ENCODE peak calls at places on chromosomes 11 and 22, in four cellular contexts. S, X, M and E are unnamed samples.

GRCh38 chr22:23525510-23525909 is 54.6 kb downstream of the IGLL1 start:
- DNase-seq in S (no peak), X (no peak), M (no peak), E (no peak)

GRCh38 chr11:72584933-72585597 is 89.2 kb downstream of the PDE2A start:
- DNase-seq in S (no peak), X (no peak), M (no peak), E (no peak)

GRCh38 chr22:35454416-35455054 is 54.6 kb downstream of the MCM5 start:
- DNase-seq in S (no peak), X (no peak), M (no peak), E (no peak)

GRCh38 chr11:12196335-12196734 is 85.9 kb downstream of the MICAL2 start:
- DNase-seq in S (no peak), X (no peak), M (no peak), E (no peak)

GRCh38 chr11:44893250-44894216 is 57.1 kb downstream of the TP53I11 start:
- DNase-seq in S (no peak), X (no peak), M (no peak), E (no peak)

GRCh38 chr11:14259186-14259784 is 99.7 kb downstream of the RRAS2 start:
- DNase-seq in S (peak), X (no peak), M (no peak), E (no peak)

GRCh38 chr22:29326481-29326880 is 11.0 kb upstream of the RASL10A start:
- DNase-seq in S (no peak), X (no peak), M (no peak), E (no peak)

GRCh38 chr22:19079691-19080090 is 42.5 kb downstream of the DGCR2 start:
- DNase-seq in S (no peak), X (no peak), M (no peak), E (no peak)

GRCh38 chr11:48101958-48102357 is 114.7 kb upstream of the OR4B1 start:
- DNase-seq in S (no peak), X (no peak), M (no peak), E (no peak)

GRCh38 chr11:11450744-11451362 is 97.8 kb upstream of the CSNK2A3 start:
- DNase-seq in S (no peak), X (no peak), M (peak), E (no peak)

GRCh38 chr11:27926056-27926455 is 181.9 kb downstream of the KIF18A start:
- DNase-seq in S (no peak), X (no peak), M (no peak), E (no peak)

GRCh38 chr11:36394926-36395325 is 98.8 kb downstream of the PRR5L start:
- DNase-seq in S (no peak), X (no peak), M (no peak), E (no peak)

GRCh38 chr11:106644824-106645223 is 373.5 kb downstream of the GUCY1A2 start:
- DNase-seq in S (no peak), X (no peak), M (no peak), E (no peak)

GRCh38 chr11:74138572-74138971 is 32.2 kb downstream of the C2CD3 start:
- DNase-seq in S (no peak), X (peak), M (peak), E (no peak)

GRCh38 chr11:96242971-96243647 is 99.9 kb downstream of the MAML2 start:
- DNase-seq in S (peak), X (peak), M (peak), E (peak)

GRCh38 chr11:96242191-96242845 is 100.7 kb downstream of the MAML2 start:
- DNase-seq in S (no peak), X (no peak), M (no peak), E (no peak)

GRCh38 chr11:96237759-96238158 is 105.2 kb downstream of the MAML2 start:
- DNase-seq in S (no peak), X (no peak), M (no peak), E (no peak)

GRCh38 chr11:96238563-96239166 is 104.3 kb downstream of the MAML2 start:
- DNase-seq in S (no peak), X (no peak), M (no peak), E (no peak)

DNA sequence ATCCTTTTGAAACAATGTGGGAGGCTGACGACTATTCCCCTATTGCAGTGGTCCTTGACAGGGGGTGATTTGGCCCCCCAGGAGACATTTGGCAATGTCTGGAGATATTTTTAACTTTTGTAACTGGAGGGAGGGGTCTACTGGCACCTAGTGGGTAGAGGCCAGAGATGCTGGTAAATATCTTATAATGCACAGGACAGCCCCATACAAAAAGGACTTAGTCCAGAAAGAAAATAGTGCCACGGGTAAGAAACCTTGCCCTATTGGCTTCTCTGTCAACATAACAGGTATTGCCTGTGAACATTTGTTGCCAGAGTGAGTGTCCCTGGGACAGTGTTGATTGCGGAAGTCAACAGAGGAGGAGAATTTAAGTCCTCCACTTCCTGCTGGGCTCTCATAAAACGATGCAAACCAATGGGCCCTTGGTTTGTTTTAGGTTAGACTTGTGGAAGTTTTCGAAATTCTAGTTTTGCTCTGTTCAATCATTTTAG is 101.6 kb downstream of the MAML2 start:
- DNase-seq in S (no peak), X (no peak), M (no peak), E (no peak)
- TF ChIP-seq POLR2AphosphoS5 in S (no peak), X (no peak), M (no peak), E (no peak)

GRCh38 chr11:2810401-2811205 is 75.0 kb downstream of the CDKN1C start:
- DNase-seq in S (no peak), X (no peak), M (no peak), E (no peak)
- TF ChIP-seq POLR2AphosphoS5 in S (no peak), X (no peak), M (no peak), E (no peak)

GRCh38 chr22:44549701-44550100 is 51.7 kb upstream of the RTL6 start:
- DNase-seq in S (no peak), X (no peak), M (no peak), E (peak)

GRCh38 chr22:44547371-44547770 is 49.3 kb upstream of the RTL6 start:
- DNase-seq in S (no peak), X (no peak), M (no peak), E (no peak)

GRCh38 chr22:44554411-44554810 is 56.4 kb upstream of the RTL6 start:
- DNase-seq in S (no peak), X (no peak), M (no peak), E (no peak)

GRCh38 chr22:44549021-44549420 is 51.0 kb upstream of the RTL6 start:
- DNase-seq in S (no peak), X (no peak), M (no peak), E (peak)

GRCh38 chr22:44550666-44551491 is 52.8 kb upstream of the RTL6 start:
- DNase-seq in S (no peak), X (peak), M (no peak), E (peak)
- TF ChIP-seq POLR2AphosphoS5 in S (no peak), X (no peak), M (no peak), E (peak)

GRCh38 chr11:62413060-62413696 is 5.7 kb upstream of the SCGB1A1 start:
- DNase-seq in S (no peak), X (no peak), M (no peak), E (no peak)
- TF ChIP-seq POLR2AphosphoS5 in S (no peak), X (no peak), M (no peak), E (no peak)

GRCh38 chr11:62801071-62801470 is 4.2 kb downstream of the NXF1 start:
- DNase-seq in S (no peak), X (no peak), M (no peak), E (no peak)
- TF ChIP-seq POLR2AphosphoS5 in S (no peak), X (no peak), M (no peak), E (no peak)

GRCh38 chr11:70556884-70557741 is 158.8 kb downstream of the CTTN start:
- DNase-seq in S (no peak), X (no peak), M (peak), E (no peak)
- TF ChIP-seq POLR2AphosphoS5 in S (no peak), X (no peak), M (peak), E (no peak)

DNA sequence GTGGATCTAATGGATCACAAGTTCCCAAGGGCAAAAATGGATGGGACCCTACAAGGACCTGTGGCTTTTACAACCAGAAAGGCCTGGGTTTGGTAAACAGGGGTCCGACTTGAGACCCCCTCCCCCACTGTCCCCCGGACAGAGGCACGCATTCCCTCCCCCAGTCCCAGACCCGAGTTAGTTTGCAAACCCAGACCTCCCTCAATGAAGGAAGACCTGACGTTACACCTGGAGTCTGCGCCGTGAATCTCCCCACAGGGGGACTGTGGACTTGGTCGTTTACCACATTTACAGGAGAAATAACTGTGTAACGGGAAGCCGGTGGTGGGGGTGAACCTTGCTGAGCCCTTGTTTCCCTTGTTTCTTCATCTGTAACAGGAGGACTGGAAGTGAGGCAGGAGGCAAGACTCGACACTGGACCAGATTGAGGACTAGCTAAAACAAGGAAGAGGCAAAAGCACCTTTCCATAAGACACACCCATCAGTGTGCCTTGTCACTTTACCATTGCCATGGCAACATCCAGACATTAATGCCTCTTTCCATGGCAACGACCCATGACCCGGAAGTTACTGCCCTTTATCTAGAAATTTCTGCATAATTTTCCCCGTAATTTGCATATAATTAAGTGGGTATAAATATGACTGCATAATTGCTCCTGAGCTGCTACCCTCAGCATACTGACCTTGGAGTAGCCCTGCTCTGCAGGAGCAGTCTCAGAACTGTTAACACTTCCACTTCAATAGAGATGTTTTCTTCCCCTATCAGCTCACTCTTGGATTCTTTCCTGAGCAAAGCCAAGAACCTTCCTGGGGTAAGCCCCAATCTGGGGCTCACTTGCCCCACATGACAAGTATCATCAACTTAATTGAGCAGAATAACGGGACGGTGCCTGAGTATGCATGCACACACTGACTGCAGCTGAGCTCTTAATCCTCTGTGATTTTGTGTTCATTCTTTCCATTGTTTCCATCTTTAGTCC is 25.4 kb downstream of the PDGFB start:
- DNase-seq in S (peak), X (no peak), M (no peak), E (no peak)
- TF ChIP-seq POLR2AphosphoS5 in S (no peak), X (peak), M (no peak), E (no peak)

GRCh38 chr11:100630898-100631297 is 56.2 kb upstream of the ARHGAP42 start:
- DNase-seq in S (no peak), X (peak), M (no peak), E (no peak)

GRCh38 chr11:100635194-100635593 is 51.9 kb upstream of the ARHGAP42 start:
- DNase-seq in S (no peak), X (no peak), M (no peak), E (no peak)

GRCh38 chr11:100629671-100630070 is 57.4 kb upstream of the ARHGAP42 start:
- DNase-seq in S (no peak), X (no peak), M (no peak), E (no peak)

GRCh38 chr11:100631316-100631715 is 55.8 kb upstream of the ARHGAP42 start:
- DNase-seq in S (no peak), X (no peak), M (no peak), E (no peak)

DNA sequence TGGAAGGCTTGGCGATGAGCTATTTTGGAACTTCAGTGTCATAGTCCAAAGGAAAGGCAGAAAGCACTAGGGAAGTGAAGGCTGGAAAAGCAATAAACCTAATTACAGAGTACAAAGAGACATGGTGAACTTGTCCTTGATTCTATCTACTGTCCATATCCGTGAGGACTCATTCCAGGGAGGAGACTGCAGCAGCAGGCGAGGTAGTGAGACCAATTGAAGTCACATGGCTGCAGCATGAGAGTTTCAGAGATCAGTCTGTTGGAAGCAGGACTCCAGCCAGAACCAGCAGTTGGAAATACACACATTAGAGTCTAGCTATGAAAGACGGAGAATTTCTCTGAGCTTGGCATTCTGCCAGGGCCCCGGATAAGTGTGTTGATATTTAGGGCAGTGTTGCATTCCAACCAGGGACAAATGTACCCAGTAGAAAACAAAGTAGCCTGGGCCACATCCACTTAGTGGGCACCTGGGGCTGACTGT is 54.1 kb upstream of the ARHGAP42 start:
- DNase-seq in S (no peak), X (peak), M (no peak), E (peak)
- TF ChIP-seq POLR2AphosphoS5 in S (no peak), X (no peak), M (no peak), E (no peak)

GRCh38 chr11:126280595-126280994 is 2.3 kb upstream of the TIRAP start:
- DNase-seq in S (no peak), X (no peak), M (no peak), E (no peak)

GRCh38 chr11:126281666-126282175 is 1.2 kb upstream of the TIRAP start:
- DNase-seq in S (no peak), X (no peak), M (no peak), E (no peak)

GRCh38 chr11:126281245-126281644 is 1.6 kb upstream of the TIRAP start:
- DNase-seq in S (no peak), X (no peak), M (no peak), E (peak)

GRCh38 chr11:126282742-126283591 is at the start of gene TIRAP:
- DNase-seq in S (peak), X (peak), M (no peak), E (peak)

GRCh38 chr11:126282361-126282741 is 542 bp upstream of the TIRAP start:
- DNase-seq in S (peak), X (no peak), M (no peak), E (peak)
- TF ChIP-seq POLR2AphosphoS5 in S (no peak), X (no peak), M (no peak), E (no peak)

GRCh38 chr11:78535027-78535426 is 39.6 kb downstream of the NARS2 start:
- DNase-seq in S (no peak), X (no peak), M (no peak), E (no peak)

GRCh38 chr11:78532991-78533861 is 41.4 kb downstream of the NARS2 start:
- DNase-seq in S (no peak), X (no peak), M (no peak), E (no peak)

GRCh38 chr11:78536933-78537332 is 37.7 kb downstream of the NARS2 start:
- DNase-seq in S (no peak), X (no peak), M (no peak), E (no peak)

GRCh38 chr11:78539566-78539965 is 35.1 kb downstream of the NARS2 start:
- DNase-seq in S (no peak), X (no peak), M (no peak), E (no peak)

DNA sequence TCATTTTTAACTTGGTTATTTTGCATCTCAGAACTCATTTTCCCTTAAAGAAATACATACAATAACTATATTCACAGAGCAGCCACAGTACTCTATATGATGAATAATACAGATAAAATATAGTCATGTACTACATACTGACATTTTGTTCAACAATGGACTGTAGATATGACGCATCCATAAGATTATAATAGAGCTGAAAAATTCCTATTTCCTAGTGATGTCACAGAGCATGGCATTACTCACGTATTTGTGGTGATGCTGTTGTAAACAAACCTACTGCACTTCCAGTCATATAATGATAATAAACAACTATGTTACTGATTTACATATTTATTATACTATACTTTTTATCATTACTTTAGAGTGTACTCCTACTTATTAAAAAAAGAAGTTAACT is 38.7 kb downstream of the NARS2 start:
- DNase-seq in S (no peak), X (peak), M (no peak), E (no peak)
- TF ChIP-seq POLR2AphosphoS5 in S (no peak), X (no peak), M (no peak), E (no peak)